ENCODE peak calls at places on chromosomes 7 and 10, in eight cellular contexts. One of them, this sample, is unnamed.
A peak's percentile ranks its signal among the peaks of the same experiment; 100 is the strongest.

GRCh38 chr7:157488966-157489365 is 152.2 kb downstream of the DNAJB6 start:
- DNase-seq in mammary epithelial cell: no peak
- DNase-seq in GM13976: no peak
- DNase-seq in astrocyte of the spinal cord: no peak
- DNase-seq in cardiac fibroblast: no peak
- DNase-seq in H9: peak; percentile 24
- DNase-seq in spleen: peak; percentile 64
- DNase-seq in endothelial cell of umbilical vein: no peak
- DNase-seq in this sample: peak; percentile 56

GRCh38 chr7:123120286-123120685 is 79.5 kb downstream of the SLC13A1 start:
- DNase-seq in mammary epithelial cell: peak; percentile 4
- DNase-seq in GM13976: no peak
- DNase-seq in astrocyte of the spinal cord: peak; percentile 63
- DNase-seq in cardiac fibroblast: peak; percentile 79
- DNase-seq in H9: no peak
- DNase-seq in spleen: no peak
- DNase-seq in endothelial cell of umbilical vein: peak; percentile 29
- DNase-seq in this sample: no peak

GRCh38 chr10:59879363-59879935 is 26.9 kb downstream of the CCDC6 start:
- DNase-seq in mammary epithelial cell: no peak
- DNase-seq in GM13976: no peak
- DNase-seq in astrocyte of the spinal cord: no peak
- DNase-seq in cardiac fibroblast: no peak
- DNase-seq in H9: no peak
- DNase-seq in spleen: no peak
- DNase-seq in endothelial cell of umbilical vein: no peak
- DNase-seq in this sample: no peak

GRCh38 chr7:143391462-143392404 is 10.6 kb downstream of the ZYX start:
- DNase-seq in mammary epithelial cell: no peak
- DNase-seq in GM13976: no peak
- DNase-seq in astrocyte of the spinal cord: peak; percentile 81
- DNase-seq in cardiac fibroblast: peak; percentile 90
- DNase-seq in H9: peak; percentile 30
- DNase-seq in spleen: no peak
- DNase-seq in endothelial cell of umbilical vein: peak; percentile 84
- DNase-seq in this sample: no peak

GRCh38 chr7:158821173-158822021 is 7.9 kb downstream of the ESYT2 start:
- DNase-seq in mammary epithelial cell: peak; percentile 93
- DNase-seq in GM13976: no peak
- DNase-seq in astrocyte of the spinal cord: peak; percentile 88
- DNase-seq in cardiac fibroblast: peak; percentile 93
- DNase-seq in H9: no peak
- DNase-seq in spleen: no peak
- DNase-seq in endothelial cell of umbilical vein: peak; percentile 84
- DNase-seq in this sample: no peak

GRCh38 chr10:98664329-98665042 is 217.8 kb upstream of the HPS1 start:
- DNase-seq in mammary epithelial cell: peak; percentile 16
- DNase-seq in GM13976: peak; percentile 54
- DNase-seq in astrocyte of the spinal cord: peak; percentile 7
- DNase-seq in cardiac fibroblast: peak; percentile 37
- DNase-seq in H9: peak; percentile 60
- DNase-seq in spleen: no peak
- DNase-seq in endothelial cell of umbilical vein: peak; percentile 18
- DNase-seq in this sample: no peak

GRCh38 chr10:47420305-47421056 is 36.4 kb upstream of the ZNF488 start:
- DNase-seq in mammary epithelial cell: no peak
- DNase-seq in GM13976: peak; percentile 18
- DNase-seq in astrocyte of the spinal cord: no peak
- DNase-seq in cardiac fibroblast: no peak
- DNase-seq in H9: no peak
- DNase-seq in spleen: peak; percentile 68
- DNase-seq in endothelial cell of umbilical vein: no peak
- DNase-seq in this sample: peak; percentile 77

GRCh38 chr7:149027560-149028345 is 552 bp downstream of the PDIA4 start:
- DNase-seq in mammary epithelial cell: peak; percentile 12
- DNase-seq in GM13976: no peak
- DNase-seq in astrocyte of the spinal cord: peak; percentile 34
- DNase-seq in cardiac fibroblast: peak; percentile 27
- DNase-seq in H9: no peak
- DNase-seq in spleen: no peak
- DNase-seq in endothelial cell of umbilical vein: peak; percentile 51
- DNase-seq in this sample: no peak

GRCh38 chr7:43674559-43675436 is 54.5 kb downstream of the COA1 start:
- DNase-seq in mammary epithelial cell: peak; percentile 82
- DNase-seq in GM13976: no peak
- DNase-seq in astrocyte of the spinal cord: peak; percentile 88
- DNase-seq in cardiac fibroblast: peak; percentile 92
- DNase-seq in H9: no peak
- DNase-seq in spleen: no peak
- DNase-seq in endothelial cell of umbilical vein: peak; percentile 83
- DNase-seq in this sample: no peak

GRCh38 chr10:84706431-84706830 is 378.0 kb downstream of the CCSER2 start:
- DNase-seq in mammary epithelial cell: peak; percentile 48
- DNase-seq in GM13976: no peak
- DNase-seq in astrocyte of the spinal cord: no peak
- DNase-seq in cardiac fibroblast: no peak
- DNase-seq in H9: no peak
- DNase-seq in spleen: no peak
- DNase-seq in endothelial cell of umbilical vein: no peak
- DNase-seq in this sample: no peak

GRCh38 chr7:112272921-112273561 is 66.5 kb downstream of the ZNF277 start:
- DNase-seq in mammary epithelial cell: no peak
- DNase-seq in GM13976: no peak
- DNase-seq in astrocyte of the spinal cord: no peak
- DNase-seq in cardiac fibroblast: peak; percentile 13
- DNase-seq in H9: no peak
- DNase-seq in spleen: no peak
- DNase-seq in endothelial cell of umbilical vein: no peak
- DNase-seq in this sample: no peak

GRCh38 chr10:69890065-69890831 is 88.5 kb downstream of the COL13A1 start:
- DNase-seq in mammary epithelial cell: no peak
- DNase-seq in GM13976: no peak
- DNase-seq in astrocyte of the spinal cord: no peak
- DNase-seq in cardiac fibroblast: no peak
- DNase-seq in H9: no peak
- DNase-seq in spleen: no peak
- DNase-seq in endothelial cell of umbilical vein: no peak
- DNase-seq in this sample: no peak

GRCh38 chr7:104252409-104253134 is 44.8 kb upstream of the ORC5 start:
- DNase-seq in mammary epithelial cell: peak; percentile 3
- DNase-seq in GM13976: no peak
- DNase-seq in astrocyte of the spinal cord: no peak
- DNase-seq in cardiac fibroblast: peak; percentile 27
- DNase-seq in H9: peak; percentile 36
- DNase-seq in spleen: no peak
- DNase-seq in endothelial cell of umbilical vein: no peak
- DNase-seq in this sample: no peak
- TF ChIP-seq CTCF in mammary epithelial cell: peak; percentile 19
- TF ChIP-seq CTCF in GM13976: no peak
- TF ChIP-seq CTCF in astrocyte of the spinal cord: no peak
- TF ChIP-seq CTCF in cardiac fibroblast: no peak
- TF ChIP-seq CTCF in H9: peak; percentile 42
- TF ChIP-seq CTCF in spleen: no peak
- TF ChIP-seq CTCF in endothelial cell of umbilical vein: no peak
- TF ChIP-seq CTCF in this sample: peak; percentile 13

GRCh38 chr10:4208499-4208898 is 423.5 kb upstream of the KLF6 start:
- DNase-seq in mammary epithelial cell: no peak
- DNase-seq in GM13976: no peak
- DNase-seq in astrocyte of the spinal cord: no peak
- DNase-seq in cardiac fibroblast: no peak
- DNase-seq in H9: no peak
- DNase-seq in spleen: no peak
- DNase-seq in endothelial cell of umbilical vein: no peak
- DNase-seq in this sample: no peak

GRCh38 chr10:4201866-4202825 is 417.1 kb upstream of the KLF6 start:
- DNase-seq in mammary epithelial cell: no peak
- DNase-seq in GM13976: no peak
- DNase-seq in astrocyte of the spinal cord: no peak
- DNase-seq in cardiac fibroblast: no peak
- DNase-seq in H9: no peak
- DNase-seq in spleen: no peak
- DNase-seq in endothelial cell of umbilical vein: peak; percentile 12
- DNase-seq in this sample: no peak

GRCh38 chr10:4202936-4203335 is 417.9 kb upstream of the KLF6 start:
- DNase-seq in mammary epithelial cell: no peak
- DNase-seq in GM13976: no peak
- DNase-seq in astrocyte of the spinal cord: peak; percentile 16
- DNase-seq in cardiac fibroblast: no peak
- DNase-seq in H9: no peak
- DNase-seq in spleen: no peak
- DNase-seq in endothelial cell of umbilical vein: peak; percentile 72
- DNase-seq in this sample: no peak

GRCh38 chr10:4199196-4199595 is 414.2 kb upstream of the KLF6 start:
- DNase-seq in mammary epithelial cell: peak; percentile 73
- DNase-seq in GM13976: no peak
- DNase-seq in astrocyte of the spinal cord: no peak
- DNase-seq in cardiac fibroblast: no peak
- DNase-seq in H9: no peak
- DNase-seq in spleen: no peak
- DNase-seq in endothelial cell of umbilical vein: no peak
- DNase-seq in this sample: no peak

DNA sequence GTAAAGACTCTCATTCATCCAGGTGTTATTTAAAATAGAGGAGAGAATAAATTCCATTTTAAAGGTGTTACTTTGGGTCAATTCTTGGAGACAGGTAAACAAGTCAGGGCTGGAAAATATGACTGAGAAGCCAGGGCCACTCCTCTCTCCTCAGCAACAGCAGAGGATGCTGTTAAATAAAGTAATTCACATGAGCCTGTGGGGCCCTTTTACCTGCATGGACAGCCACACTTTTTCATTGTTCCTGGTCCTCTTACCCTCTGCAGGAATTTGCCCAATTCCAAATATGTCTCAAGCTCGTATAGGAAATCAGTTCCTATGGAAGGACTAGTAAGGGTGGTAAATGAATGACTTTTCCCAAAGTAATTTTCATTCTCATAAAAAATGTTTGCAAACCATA is 420.1 kb upstream of the KLF6 start:
- DNase-seq in mammary epithelial cell: peak; percentile 17
- DNase-seq in GM13976: no peak
- DNase-seq in astrocyte of the spinal cord: no peak
- DNase-seq in cardiac fibroblast: no peak
- DNase-seq in H9: no peak
- DNase-seq in spleen: no peak
- DNase-seq in endothelial cell of umbilical vein: no peak
- DNase-seq in this sample: no peak
- TF ChIP-seq CTCF in mammary epithelial cell: no peak
- TF ChIP-seq CTCF in GM13976: no peak
- TF ChIP-seq CTCF in astrocyte of the spinal cord: no peak
- TF ChIP-seq CTCF in cardiac fibroblast: no peak
- TF ChIP-seq CTCF in H9: no peak
- TF ChIP-seq CTCF in spleen: no peak
- TF ChIP-seq CTCF in endothelial cell of umbilical vein: no peak
- TF ChIP-seq CTCF in this sample: no peak

DNA sequence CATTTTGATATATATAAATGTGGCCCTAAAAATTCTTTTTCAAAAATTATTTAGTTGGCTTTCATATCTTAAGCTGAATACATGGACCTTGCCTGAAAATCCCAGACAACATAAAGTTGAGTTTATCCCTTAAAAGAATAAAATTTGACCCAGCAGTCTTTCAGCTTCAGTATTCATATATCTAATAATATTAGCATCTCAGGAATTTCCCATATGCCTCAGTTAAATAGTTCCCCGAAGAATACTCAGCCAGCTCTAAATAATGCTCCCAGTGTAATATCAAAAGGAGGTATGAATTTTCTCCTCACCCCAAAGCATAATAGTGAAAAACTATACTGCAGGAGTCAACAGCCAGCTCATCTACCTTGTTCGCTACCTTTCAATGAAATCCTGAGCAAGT is 146.0 kb downstream of the CTNNA3 start:
- DNase-seq in mammary epithelial cell: no peak
- DNase-seq in GM13976: no peak
- DNase-seq in astrocyte of the spinal cord: no peak
- DNase-seq in cardiac fibroblast: peak; percentile 2
- DNase-seq in H9: no peak
- DNase-seq in spleen: no peak
- DNase-seq in endothelial cell of umbilical vein: no peak
- DNase-seq in this sample: no peak
- TF ChIP-seq CTCF in mammary epithelial cell: no peak
- TF ChIP-seq CTCF in GM13976: no peak
- TF ChIP-seq CTCF in astrocyte of the spinal cord: no peak
- TF ChIP-seq CTCF in cardiac fibroblast: no peak
- TF ChIP-seq CTCF in H9: no peak
- TF ChIP-seq CTCF in spleen: no peak
- TF ChIP-seq CTCF in endothelial cell of umbilical vein: no peak
- TF ChIP-seq CTCF in this sample: no peak

DNA sequence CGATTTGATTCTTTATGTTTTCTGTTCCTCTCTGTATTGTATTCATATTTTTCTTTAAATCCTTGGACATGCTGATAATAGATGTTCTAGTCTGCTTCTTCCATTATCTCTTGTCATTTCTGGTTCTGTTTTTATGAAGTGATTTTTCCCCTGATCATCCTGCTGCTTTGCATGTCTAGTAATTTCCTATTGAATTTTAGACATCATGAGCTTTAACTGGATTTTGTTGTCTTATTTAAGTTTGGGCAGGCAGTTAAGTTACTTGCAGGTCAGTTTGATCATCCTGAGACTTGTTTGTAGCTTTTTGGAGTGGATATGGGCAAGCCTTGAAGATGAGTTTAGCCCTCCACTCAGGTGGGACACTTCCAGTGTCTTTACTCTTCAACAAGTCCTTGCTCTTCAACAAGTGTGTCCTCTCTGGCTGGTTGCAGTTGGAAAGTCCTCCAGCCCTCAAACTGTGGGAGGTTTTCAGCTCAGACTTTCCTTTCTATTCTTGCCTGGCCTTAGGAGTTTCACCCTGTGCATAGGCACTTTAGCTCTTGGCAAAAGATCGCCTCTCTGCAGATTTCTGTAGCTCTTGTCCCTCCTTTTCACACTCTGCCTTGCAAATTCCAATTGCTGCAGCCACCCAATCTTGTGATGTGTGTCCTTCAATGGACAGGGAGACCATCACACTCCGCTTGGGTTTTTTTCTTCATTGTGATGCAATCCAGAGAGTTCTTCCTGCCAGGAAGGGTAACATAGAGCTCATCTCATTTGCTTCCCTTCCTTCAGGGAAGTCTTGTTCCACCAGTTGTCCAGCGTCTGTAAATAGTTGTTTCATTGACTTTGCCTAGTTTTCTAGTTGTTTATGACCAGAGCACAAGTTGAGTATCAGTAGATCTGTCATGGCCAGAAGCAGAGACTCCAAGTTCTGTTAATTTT is 197.2 kb upstream of the SH2B2 start:
- DNase-seq in mammary epithelial cell: no peak
- DNase-seq in GM13976: no peak
- DNase-seq in astrocyte of the spinal cord: no peak
- DNase-seq in cardiac fibroblast: no peak
- DNase-seq in H9: no peak
- DNase-seq in spleen: no peak
- DNase-seq in endothelial cell of umbilical vein: no peak
- DNase-seq in this sample: no peak
- TF ChIP-seq CTCF in mammary epithelial cell: no peak
- TF ChIP-seq CTCF in GM13976: no peak
- TF ChIP-seq CTCF in astrocyte of the spinal cord: no peak
- TF ChIP-seq CTCF in cardiac fibroblast: no peak
- TF ChIP-seq CTCF in H9: no peak
- TF ChIP-seq CTCF in spleen: no peak
- TF ChIP-seq CTCF in endothelial cell of umbilical vein: no peak
- TF ChIP-seq CTCF in this sample: no peak